ENCODE peak calls at places on chromosomes 6 and 20, in seven cellular contexts. U is H1, J is HepG2, D is SK-N-SH, V is GM12892, S is K562, H is GM12878. W is an unnamed sample.

GRCh38 chr6:137387365-137387764 is 106.8 kb downstream of the OLIG3 start:
- DNase-seq in V (no peak), S (no peak), D (no peak), U (no peak), H (no peak), J (no peak), W (no peak)

GRCh38 chr6:14501914-14502313 is 384.3 kb downstream of the CD83 start:
- DNase-seq in D (no peak), U (no peak), S (no peak), V (no peak), J (no peak), H (no peak), W (no peak)

GRCh38 chr6:5276596-5276995 is 15.3 kb downstream of the FARS2 start:
- DNase-seq in U (no peak), J (no peak), H (no peak), S (no peak), V (no peak), D (no peak), W (no peak)

GRCh38 chr20:26163890-26164289 is 467.2 kb upstream of the ZNF337 start:
- DNase-seq in J (no peak), S (no peak), D (no peak), V (no peak), U (no peak), H (no peak), W (no peak)

GRCh38 chr6:97669191-97669651 is 386.2 kb upstream of the MMS22L start:
- DNase-seq in S (no peak), J (no peak), H (peak; percentile 74), U (no peak), D (peak; percentile 15), V (peak; percentile 13), W (peak; percentile 10)

GRCh38 chr6:124007915-124008688 is 204.4 kb downstream of the NKAIN2 start:
- DNase-seq in D (no peak), U (no peak), V (no peak), J (peak; percentile 55), S (no peak), H (no peak), W (no peak)

GRCh38 chr6:298233-299049 is 6.2 kb downstream of the DUSP22 start:
- DNase-seq in V (no peak), S (no peak), J (no peak), H (no peak), D (no peak), U (no peak), W (no peak)

GRCh38 chr6:7726416-7727149 is 684 bp downstream of the BMP6 start:
- DNase-seq in U (no peak), D (peak; percentile 57), J (no peak), H (no peak), S (peak; percentile 16), V (peak; percentile 42), W (peak; percentile 37)

GRCh38 chr6:4125500-4125899 is 9.9 kb downstream of the ECI2 start:
- DNase-seq in J (no peak), H (no peak), V (no peak), S (no peak), D (no peak), U (no peak), W (no peak)

GRCh38 chr6:45021652-45022051 is 306.5 kb upstream of the RUNX2 start:
- DNase-seq in D (no peak), H (no peak), U (no peak), S (no peak), J (no peak), V (no peak), W (no peak)

GRCh38 chr6:45024610-45025009 is 303.5 kb upstream of the RUNX2 start:
- DNase-seq in S (no peak), D (no peak), J (no peak), H (no peak), U (no peak), V (no peak), W (no peak)

GRCh38 chr6:45031601-45032000 is 296.5 kb upstream of the RUNX2 start:
- DNase-seq in H (no peak), U (no peak), J (no peak), S (no peak), V (no peak), D (no peak), W (no peak)

GRCh38 chr6:45026003-45026516 is 302.1 kb upstream of the RUNX2 start:
- DNase-seq in U (no peak), H (no peak), J (peak; percentile 54), V (no peak), D (no peak), S (no peak), W (no peak)
- TF ChIP-seq TAF1 in U (no peak), H (no peak), J (no peak), V (no peak), D (no peak), S (no peak), W (no peak)

GRCh38 chr20:46025376-46025783 is 3.6 kb upstream of the SLC12A5 start:
- DNase-seq in J (no peak), V (no peak), S (no peak), H (no peak), U (no peak), D (peak; percentile 30), W (no peak)
- TF ChIP-seq POLR2AphosphoS5 in J (no peak), V (no peak), S (no peak), H (no peak), U (no peak), D (no peak), W (no peak)

GRCh38 chr6:44472250-44472945 is 84.9 kb downstream of the CDC5L start:
- DNase-seq in D (no peak), H (no peak), V (no peak), U (no peak), S (no peak), J (no peak), W (no peak)
- TF ChIP-seq TAF1 in D (no peak), H (no peak), V (no peak), U (no peak), S (no peak), J (no peak), W (no peak)

GRCh38 chr6:73774311-73774766 is 78.3 kb downstream of the CD109 start:
- DNase-seq in J (no peak), S (no peak), D (no peak), V (no peak), H (peak; percentile 9), U (no peak), W (no peak)
- TF ChIP-seq POLR2AphosphoS5 in J (no peak), S (no peak), D (no peak), V (no peak), H (no peak), U (no peak), W (no peak)

GRCh38 chr6:74932214-74932923 is 273.5 kb downstream of the COL12A1 start:
- DNase-seq in H (no peak), V (no peak), J (no peak), D (no peak), U (no peak), S (no peak), W (no peak)
- TF ChIP-seq TAF1 in H (no peak), V (no peak), J (no peak), D (no peak), U (no peak), S (no peak), W (no peak)